ENCODE peak calls at places on chromosomes 1 and 21, in eight cellular contexts. I is HL-60; H is stimulated activated CD4-positive, alpha-beta T cell treated with anti-CD3 and anti-CD28 coated beads, TNF-alpha, amount 100 ng/mL, for 48 hours; X is NCI-H510A; U is T-cell; W is COLO829; T is AG20443; M is NCI-H345. J is an unnamed sample.
A peak's percentile ranks its signal among the peaks of the same experiment; 100 is the strongest.

GRCh38 chr1:56506314-56506743 is 73.0 kb downstream of the PLPP3 start:
- DNase-seq in T (no peak), U (no peak), W (no peak), I (peak; percentile 38), X (no peak), H (no peak), M (no peak), J (no peak)

GRCh38 chr1:152227310-152227928 is 3.4 kb upstream of the HRNR start:
- DNase-seq in H (no peak), T (peak; percentile 58), M (no peak), U (no peak), X (no peak), W (peak; percentile 55), I (no peak), J (no peak)

GRCh38 chr1:183841550-183841949 is 36.6 kb downstream of the RGL1 start:
- DNase-seq in X (no peak), W (no peak), H (no peak), M (no peak), T (no peak), I (no peak), U (no peak), J (no peak)

GRCh38 chr21:45094412-45094811 is 20.0 kb downstream of the ADARB1 start:
- DNase-seq in H (no peak), T (no peak), M (no peak), W (no peak), U (no peak), X (no peak), I (no peak), J (no peak)

GRCh38 chr1:111600886-111601386 is 18.7 kb upstream of the RAP1A start:
- DNase-seq in X (no peak), M (no peak), U (no peak), H (no peak), W (no peak), I (no peak), T (no peak), J (no peak)

GRCh38 chr21:45750924-45751323 is 107.4 kb downstream of the PCBP3 start:
- DNase-seq in T (no peak), W (no peak), M (no peak), H (no peak), U (no peak), I (no peak), X (no peak), J (no peak)

GRCh38 chr1:87369736-87370135 is 41.1 kb downstream of the LMO4 start:
- DNase-seq in U (no peak), W (no peak), H (no peak), M (no peak), T (no peak), I (no peak), X (no peak), J (no peak)

GRCh38 chr21:46356494-46357334 is 32.8 kb downstream of the PCNT start:
- DNase-seq in H (no peak), X (no peak), I (no peak), U (no peak), W (no peak), T (no peak), M (no peak), J (no peak)

GRCh38 chr1:86822463-86822862 is 91.5 kb downstream of the SELENOF start:
- DNase-seq in U (no peak), W (no peak), M (peak; percentile 36), I (no peak), X (no peak), H (no peak), T (no peak), J (no peak)

GRCh38 chr1:82775402-82776000 is 974.8 kb downstream of the ADGRL2 start:
- DNase-seq in X (no peak), M (no peak), W (peak; percentile 34), H (peak; percentile 12), U (no peak), I (no peak), T (peak; percentile 19), J (peak; percentile 79)

GRCh38 chr1:51439053-51439452 is 80.0 kb downstream of the EPS15 start:
- DNase-seq in H (no peak), W (no peak), M (no peak), X (no peak), I (no peak), U (no peak), T (no peak), J (no peak)

GRCh38 chr1:18539171-18539570 is 58.4 kb downstream of the KLHDC7A start:
- DNase-seq in H (no peak), T (no peak), I (no peak), M (no peak), W (no peak), X (no peak), U (no peak), J (no peak)

GRCh38 chr1:182962554-182963115 is 9.7 kb upstream of the SHCBP1L start:
- DNase-seq in M (peak; percentile 83), W (peak; percentile 91), X (peak; percentile 51), H (no peak), I (peak; percentile 20), U (no peak), T (peak; percentile 95), J (peak; percentile 84)

J was measured in posterior cingulate gyrus.